ENCODE peak calls at places on chromosomes 6 and 20, in seven cellular contexts. C is GM13976, X is spleen, A is pancreas, V is AG04450, T is fibroblast of lung, U is transverse colon. L is an unnamed sample.

GRCh38 chr6:77124604-77125003 is 338.7 kb downstream of the HTR1B start:
- DNase-seq in C (no peak), X (no peak), A (no peak), V (no peak), T (peak), U (no peak), L (no peak)

GRCh38 chr6:38393986-38394385 is 245.7 kb downstream of the BTBD9 start:
- DNase-seq in C (no peak), X (no peak), A (no peak), V (no peak), T (no peak), U (no peak), L (no peak)

GRCh38 chr20:59827138-59828056 is 106.0 kb downstream of the SYCP2 start:
- DNase-seq in C (peak), X (peak), A (no peak), V (no peak), T (no peak), U (no peak), L (no peak)

GRCh38 chr6:95501032-95501904 is 76.1 kb upstream of the MANEA start:
- DNase-seq in C (no peak), X (no peak), A (no peak), V (no peak), T (no peak), U (no peak), L (no peak)

GRCh38 chr20:16030253-16030652 is 543.0 kb downstream of the KIF16B start:
- DNase-seq in C (no peak), X (no peak), A (no peak), V (no peak), T (no peak), U (no peak), L (no peak)

GRCh38 chr6:163319609-163320366 is 94.7 kb upstream of the QKI start:
- DNase-seq in C (no peak), X (no peak), A (no peak), V (no peak), T (no peak), U (no peak), L (no peak)

GRCh38 chr20:47003223-47003622 is 108.6 kb downstream of the EYA2 start:
- DNase-seq in C (no peak), X (peak), A (no peak), V (no peak), T (no peak), U (no peak), L (no peak)

GRCh38 chr6:87333591-87334181 is 4.6 kb upstream of the GJB7 start:
- DNase-seq in C (no peak), X (no peak), A (no peak), V (no peak), T (peak), U (no peak), L (no peak)

GRCh38 chr6:17226766-17227338 is 54.3 kb upstream of the RBM24 start:
- DNase-seq in C (no peak), X (no peak), A (no peak), V (no peak), T (no peak), U (no peak), L (no peak)

GRCh38 chr20:51811040-51811351 is 8.7 kb upstream of the SALL4 start:
- DNase-seq in C (no peak), X (no peak), A (no peak), V (peak), T (no peak), U (no peak), L (no peak)

GRCh38 chr20:1895674-1896496 is 678 bp downstream of the SIRPA start:
- DNase-seq in C (no peak), X (no peak), A (no peak), V (no peak), T (no peak), U (no peak), L (no peak)

GRCh38 chr20:35636095-35636494 is 20.5 kb downstream of the SPAG4 start:
- DNase-seq in C (no peak), X (no peak), A (no peak), V (no peak), T (no peak), U (no peak), L (no peak)

GRCh38 chr20:7859371-7859802 is 80.9 kb downstream of the HAO1 start:
- DNase-seq in C (no peak), X (no peak), A (no peak), V (no peak), T (peak), U (no peak), L (no peak)

GRCh38 chr6:35213161-35213823 is 464 bp upstream of the SCUBE3 start:
- DNase-seq in C (no peak), X (no peak), A (no peak), V (no peak), T (no peak), U (no peak), L (peak)

GRCh38 chr6:10441004-10441654 is 26.3 kb upstream of the TFAP2A start:
- DNase-seq in C (no peak), X (no peak), A (no peak), V (peak), T (peak), U (no peak), L (no peak)

GRCh38 chr20:47400685-47401084 is 44.2 kb upstream of the ZMYND8 start:
- DNase-seq in C (no peak), X (no peak), A (no peak), V (no peak), T (no peak), U (no peak), L (no peak)

GRCh38 chr6:31025595-31025994 is 15.3 kb downstream of the MUC22 start:
- DNase-seq in C (no peak), X (no peak), A (no peak), V (no peak), T (no peak), U (no peak), L (no peak)

GRCh38 chr6:107603029-107603428 is 113.1 kb downstream of the SOBP start:
- DNase-seq in C (no peak), X (no peak), A (no peak), V (no peak), T (no peak), U (no peak), L (no peak)

GRCh38 chr6:149901444-149902140 is 3.7 kb upstream of the RAET1E start:
- DNase-seq in C (no peak), X (no peak), A (no peak), V (no peak), T (no peak), U (no peak), L (no peak)

GRCh38 chr6:106747139-106747538 is 117.8 kb downstream of the QRSL1 start:
- DNase-seq in C (no peak), X (no peak), A (no peak), V (no peak), T (no peak), U (peak), L (no peak)

GRCh38 chr20:62360854-62361798 is 6.0 kb downstream of the LAMA5 start:
- DNase-seq in C (no peak), X (no peak), A (peak), V (no peak), T (no peak), U (no peak), L (peak)

GRCh38 chr6:38345586-38345985 is 294.1 kb downstream of the BTBD9 start:
- DNase-seq in C (no peak), X (no peak), A (no peak), V (no peak), T (peak), U (no peak), L (no peak)

GRCh38 chr20:32681175-32682084 is 7.7 kb upstream of the C20orf203 start:
- DNase-seq in C (no peak), X (no peak), A (no peak), V (no peak), T (peak), U (no peak), L (peak)

GRCh38 chr6:109117346-109118035 is 22.2 kb downstream of the CEP57L1 start:
- DNase-seq in C (no peak), X (no peak), A (no peak), V (no peak), T (no peak), U (peak), L (no peak)

DNA sequence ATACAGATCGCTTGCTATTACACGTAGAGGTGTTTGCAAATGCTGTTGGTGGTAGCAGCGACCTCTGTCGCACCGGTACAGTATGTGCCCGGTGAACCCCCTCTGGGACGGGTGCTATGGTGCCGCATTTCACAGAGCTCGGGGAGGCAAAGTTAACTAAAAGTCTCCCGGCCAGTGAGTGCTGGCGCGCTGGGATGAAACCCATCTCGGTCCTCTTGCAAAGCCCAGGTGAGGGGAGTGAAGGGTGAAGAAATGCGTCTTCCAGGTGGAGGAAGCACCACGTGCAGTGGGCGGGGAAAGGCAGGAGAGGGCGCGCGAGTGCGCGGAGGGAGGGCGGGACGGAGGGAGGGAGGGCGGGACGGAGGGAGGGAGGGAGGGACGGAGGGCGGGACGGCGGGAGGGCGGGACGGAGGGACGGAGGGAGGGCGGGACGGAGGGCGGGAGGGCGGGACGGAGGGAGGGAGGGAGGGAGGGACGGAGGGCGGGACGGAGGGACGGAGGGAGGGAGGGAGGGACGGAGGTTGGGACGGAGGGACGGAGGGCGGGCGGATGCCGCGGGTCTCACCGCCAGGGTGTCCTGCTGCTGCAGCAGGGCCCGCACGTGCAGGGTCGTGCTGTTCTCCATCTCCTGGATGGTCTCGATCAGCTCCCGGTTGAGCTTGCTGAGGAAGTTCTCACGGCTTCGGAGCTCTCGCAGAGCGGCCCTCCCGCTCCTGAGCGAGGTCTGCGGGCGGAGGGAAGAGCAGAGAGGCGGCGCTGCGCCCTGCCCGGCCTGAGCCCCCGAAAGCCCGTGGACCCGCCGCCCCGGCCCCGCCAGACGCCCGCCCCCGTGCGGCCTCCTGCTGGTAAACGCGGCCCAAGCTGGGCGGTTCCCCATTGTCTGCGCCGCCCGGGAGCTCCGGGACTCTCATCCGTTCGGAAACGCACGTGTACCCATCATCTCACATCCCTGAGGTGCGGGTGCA is 11.7 kb downstream of the C20orf96 start:
- DNase-seq in C (no peak), X (no peak), A (no peak), V (no peak), T (no peak), U (no peak), L (peak)
- TF ChIP-seq CTCF in C (no peak), X (no peak), A (no peak), V (no peak), T (no peak), U (no peak), L (no peak)

GRCh38 chr20:31570735-31571617 is 34.1 kb upstream of the ID1 start:
- DNase-seq in C (no peak), X (peak), A (peak), V (no peak), T (peak), U (peak), L (no peak)

GRCh38 chr20:31570021-31570463 is 35.0 kb upstream of the ID1 start:
- DNase-seq in C (no peak), X (no peak), A (peak), V (no peak), T (peak), U (no peak), L (no peak)

GRCh38 chr20:31573555-31574295 is 31.4 kb upstream of the ID1 start:
- DNase-seq in C (no peak), X (peak), A (no peak), V (no peak), T (peak), U (peak), L (no peak)

GRCh38 chr20:31572701-31573554 is 32.2 kb upstream of the ID1 start:
- DNase-seq in C (peak), X (peak), A (peak), V (peak), T (peak), U (peak), L (peak)

DNA sequence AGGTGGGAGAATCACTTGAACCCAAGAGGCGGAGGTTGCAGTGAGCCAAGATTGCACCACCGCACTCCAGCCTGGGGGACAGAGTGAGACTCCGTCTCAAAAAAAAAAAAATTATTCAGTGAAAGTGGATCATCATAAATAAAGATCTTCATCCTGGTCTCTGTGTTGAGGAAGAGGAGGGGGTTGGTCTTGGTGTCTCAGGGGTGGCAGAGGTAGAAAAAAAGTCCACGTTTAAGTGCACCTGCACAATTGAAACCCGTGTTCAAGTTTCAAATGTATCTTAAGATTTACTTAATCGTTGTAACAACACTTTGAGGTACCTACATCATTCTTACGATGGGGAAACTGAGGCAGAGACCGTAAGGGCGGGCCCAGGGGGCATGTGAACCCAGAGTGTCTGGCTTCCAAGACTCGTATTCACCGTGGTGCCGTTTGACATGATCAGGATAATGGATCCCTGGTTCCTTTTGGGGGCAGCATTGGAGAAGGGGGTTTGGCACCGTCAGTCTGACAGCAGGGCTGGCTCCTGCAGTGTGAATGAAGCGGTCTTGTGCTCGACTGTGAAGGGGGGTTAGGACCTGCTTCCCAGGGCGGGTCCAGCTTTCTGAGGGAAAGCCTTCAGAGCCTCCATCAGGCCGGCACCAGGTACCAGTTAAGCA is 32.9 kb upstream of the ID1 start:
- DNase-seq in C (no peak), X (no peak), A (no peak), V (no peak), T (no peak), U (no peak), L (no peak)
- TF ChIP-seq CTCF in C (no peak), X (no peak), A (no peak), V (no peak), T (no peak), U (no peak), L (no peak)

DNA sequence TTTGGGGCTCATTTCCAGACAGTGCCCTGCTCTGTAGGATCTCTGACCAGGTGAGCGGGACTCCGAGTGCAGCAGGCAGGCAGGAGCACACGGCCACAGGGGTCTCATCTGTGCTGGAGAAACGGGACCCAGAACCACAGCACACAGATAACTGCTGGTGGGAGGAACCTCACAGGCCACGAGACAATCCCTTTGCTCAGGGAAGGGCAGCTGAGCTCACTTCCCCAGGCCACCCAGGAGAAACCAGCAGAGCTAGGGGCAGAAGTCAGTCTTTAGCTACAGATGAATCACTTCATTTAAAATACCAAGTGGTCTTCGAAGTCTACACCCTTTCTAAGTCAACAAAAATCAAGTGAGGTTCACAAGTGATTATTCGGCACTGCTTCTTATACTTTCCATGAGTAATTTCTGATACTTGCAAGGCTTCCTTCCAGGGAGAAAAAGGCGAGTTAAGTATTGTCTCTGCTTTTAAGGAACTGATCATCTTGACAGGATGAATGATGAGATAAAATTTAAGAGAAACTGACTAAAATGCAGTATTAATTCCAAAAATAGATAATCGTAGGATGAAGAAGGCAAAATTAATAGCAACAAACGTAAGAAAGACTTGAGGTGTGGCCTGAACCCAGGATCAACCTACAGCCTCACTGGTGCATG is 233.5 kb downstream of the TTLL2 start:
- DNase-seq in C (no peak), X (no peak), A (no peak), V (no peak), T (no peak), U (no peak), L (no peak)
- TF ChIP-seq CTCF in C (no peak), X (no peak), A (no peak), V (no peak), T (no peak), U (no peak), L (no peak)

GRCh38 chr6:25173232-25173631 is 105.9 kb upstream of the CARMIL1 start:
- DNase-seq in C (no peak), X (no peak), A (no peak), V (no peak), T (peak), U (no peak), L (no peak)
- TF ChIP-seq CTCF in C (no peak), X (no peak), A (no peak), V (no peak), T (no peak), U (no peak), L (no peak)

GRCh38 chr20:44768854-44769480 is 23.3 kb downstream of the KCNK15 start:
- DNase-seq in C (no peak), X (no peak), A (no peak), V (no peak), T (no peak), U (no peak), L (no peak)

GRCh38 chr20:44768256-44768655 is 22.6 kb downstream of the KCNK15 start:
- DNase-seq in C (no peak), X (peak), A (no peak), V (no peak), T (no peak), U (no peak), L (no peak)

GRCh38 chr20:44765091-44765490 is 19.4 kb downstream of the KCNK15 start:
- DNase-seq in C (no peak), X (peak), A (no peak), V (no peak), T (no peak), U (no peak), L (no peak)

GRCh38 chr20:44762466-44763140 is 16.9 kb downstream of the KCNK15 start:
- DNase-seq in C (no peak), X (no peak), A (no peak), V (no peak), T (no peak), U (no peak), L (no peak)

DNA sequence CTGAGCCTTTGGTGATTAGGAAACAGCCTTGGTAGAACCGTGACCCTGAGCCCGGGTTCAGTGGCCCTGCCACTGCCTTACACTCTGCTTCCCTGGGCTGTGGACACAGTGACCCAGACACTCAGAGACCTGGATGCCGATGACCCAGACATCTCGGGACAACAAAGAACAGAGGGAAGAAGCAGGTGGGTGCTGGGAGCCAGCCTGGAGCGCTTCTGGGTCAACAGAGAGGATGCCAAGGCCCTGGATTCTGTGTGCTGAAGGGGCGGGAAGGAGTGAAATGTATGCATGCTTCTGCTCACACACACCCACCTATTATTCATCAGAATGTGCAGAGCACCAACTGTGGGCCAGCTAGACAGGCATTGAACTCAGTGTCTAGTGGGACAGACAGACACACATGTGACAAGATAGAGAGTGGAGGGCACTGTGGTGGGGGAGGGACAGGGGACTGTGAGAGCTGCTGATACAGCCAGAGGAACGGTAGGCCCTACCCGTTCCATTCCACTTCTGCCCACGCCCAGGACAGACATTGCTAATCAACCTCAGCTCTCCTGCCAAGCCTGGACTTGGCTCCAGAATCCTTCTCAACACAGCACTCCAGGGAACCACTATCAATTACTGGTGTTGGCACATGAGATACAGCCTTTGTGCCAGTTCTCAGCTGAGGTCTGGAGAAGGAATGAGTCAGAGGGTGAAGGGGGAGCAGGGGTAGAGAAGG is 20.1 kb downstream of the KCNK15 start:
- DNase-seq in C (no peak), X (peak), A (no peak), V (no peak), T (no peak), U (no peak), L (no peak)
- TF ChIP-seq CTCF in C (no peak), X (no peak), A (no peak), V (no peak), T (no peak), U (no peak), L (no peak)

DNA sequence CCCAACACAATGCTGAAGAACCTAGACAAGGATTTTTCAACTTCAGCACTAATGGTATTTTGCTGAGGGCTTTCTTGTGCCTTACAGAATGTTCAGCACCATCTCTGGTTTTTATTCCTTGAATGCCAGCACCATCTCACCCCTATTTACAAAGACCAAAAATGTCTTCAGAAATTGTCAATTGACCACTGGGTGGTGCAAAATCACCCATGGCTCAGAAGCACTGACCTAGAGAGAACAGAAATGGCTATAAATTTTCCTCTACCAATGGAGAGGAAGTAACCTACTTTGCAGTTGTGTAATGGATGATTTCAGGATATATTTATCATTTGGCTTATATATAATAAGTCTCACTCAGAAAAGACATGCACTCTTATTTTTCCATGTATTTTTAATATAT is 431.0 kb upstream of the IRAK1BP1 start:
- DNase-seq in C (no peak), X (no peak), A (no peak), V (peak), T (peak), U (no peak), L (no peak)
- TF ChIP-seq CTCF in C (no peak), X (no peak), A (no peak), V (peak), T (peak), U (no peak), L (peak)

DNA sequence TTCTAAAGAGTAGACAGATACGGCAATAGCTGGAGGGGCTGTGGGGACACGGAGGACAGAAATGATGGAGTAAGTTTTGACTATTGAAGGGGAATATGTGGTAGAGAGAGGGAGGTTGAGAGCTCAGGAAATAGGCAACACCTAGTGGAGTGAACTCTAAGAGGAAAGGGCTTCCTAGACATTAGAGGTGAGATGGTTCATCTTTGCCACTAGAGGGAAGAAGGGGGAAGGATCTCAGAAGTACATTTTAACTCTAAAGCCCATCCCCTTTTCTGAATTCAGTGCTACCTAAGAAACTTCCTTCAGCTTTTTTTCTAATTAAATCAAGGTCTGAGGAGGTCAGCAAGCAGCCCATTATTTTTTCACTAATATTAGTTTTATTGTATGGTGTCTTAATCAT is 689.4 kb upstream of the MAP3K7 start:
- DNase-seq in C (no peak), X (no peak), A (no peak), V (no peak), T (peak), U (no peak), L (no peak)
- TF ChIP-seq CTCF in C (peak), X (no peak), A (no peak), V (peak), T (peak), U (no peak), L (peak)

L was measured in glutamatergic neuron.